ENCODE peak calls at places on chromosomes 13 and 19, in five cellular contexts. U is GM23338, D is hepatocyte, B is SK-N-SH, V is Karpas-422. R is an unnamed sample. For H3K9me2 and H3K4me1, the result is how much of the 10 kb centered on the place peaks cover.

GRCh38 chr19:7781157-7781556 is 18.1 kb downstream of the CLEC4M start:
- DNase-seq in U (peak), D (no peak), B (no peak), V (no peak), R (peak)

GRCh38 chr19:17997969-17998826 is 9.8 kb upstream of the ARRDC2 start:
- DNase-seq in U (peak), D (peak), B (no peak), V (peak), R (peak)

GRCh38 chr13:76769238-76769859 is 116.9 kb downstream of the KCTD12 start:
- DNase-seq in U (no peak), D (no peak), B (no peak), V (no peak), R (no peak)

GRCh38 chr13:113129480-113129879 is 6.9 kb downstream of the F10 start:
- DNase-seq in U (peak), D (no peak), B (no peak), V (no peak), R (no peak)

GRCh38 chr19:4583961-4584669 is 24.6 kb upstream of the SEMA6B start:
- DNase-seq in U (peak), D (no peak), B (peak), V (no peak), R (peak)

GRCh38 chr19:1064661-1065605 is 2.0 kb upstream of the ARHGAP45 start:
- DNase-seq in U (peak), D (peak), B (peak), V (peak), R (peak)

GRCh38 chr13:111280666-111281577 is 39.5 kb upstream of the TEX29 start:
- DNase-seq in U (no peak), D (no peak), B (no peak), V (no peak), R (no peak)

GRCh38 chr13:37869756-37870488 is at the start of gene TRPC4:
- DNase-seq in U (peak), D (peak), B (peak), V (no peak), R (peak)

GRCh38 chr13:46173656-46174055 is 8.3 kb downstream of the LCP1 start:
- DNase-seq in U (no peak), D (no peak), B (no peak), V (no peak), R (no peak)

GRCh38 chr19:12720296-12720695 is 3.4 kb downstream of the TNPO2 start:
- DNase-seq in U (no peak), D (no peak), B (no peak), V (no peak), R (no peak)
- H3K27ac ChIP-seq in U (peak), D (peak), B (peak), V (no peak), R (no peak)

GRCh38 chr13:44822291-44822690 is 167.0 kb downstream of the NUFIP1 start:
- DNase-seq in U (no peak), D (no peak), B (no peak), V (no peak), R (no peak)
- H3K9me2 ChIP-seq in U (under half), D (under half), B (under half), V (under half), R (under half)

DNA sequence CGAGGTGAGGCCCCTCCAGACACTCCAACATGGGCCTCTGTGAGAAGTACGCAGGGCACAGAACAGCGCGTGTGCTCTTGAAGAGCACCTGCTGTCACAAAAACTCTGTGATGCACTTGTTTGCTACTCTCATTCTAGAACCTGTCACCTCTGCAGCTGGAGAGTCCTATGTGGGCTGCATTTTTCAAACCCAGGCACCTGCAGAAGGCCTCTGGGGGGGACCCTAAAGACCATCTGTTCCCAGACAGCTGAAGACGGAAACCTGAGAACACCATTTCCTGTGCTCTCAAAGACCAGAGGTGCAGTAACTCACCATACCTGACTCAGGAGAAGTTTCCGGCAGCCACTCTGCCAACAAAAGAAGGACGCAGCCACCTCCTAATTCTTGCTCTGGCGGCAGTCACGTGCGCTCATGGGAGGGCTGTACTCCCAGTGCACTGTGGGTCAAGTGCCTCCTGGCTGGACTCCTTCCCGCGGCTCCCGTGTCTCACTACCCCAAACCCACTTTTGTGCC is 28.1 kb downstream of the RANBP3 start:
- DNase-seq in U (no peak), D (no peak), B (no peak), V (no peak), R (no peak)
- H3K4me1 ChIP-seq in U (half or more), D (half or more), B (half or more), V (half or more), R (under half)

DNA sequence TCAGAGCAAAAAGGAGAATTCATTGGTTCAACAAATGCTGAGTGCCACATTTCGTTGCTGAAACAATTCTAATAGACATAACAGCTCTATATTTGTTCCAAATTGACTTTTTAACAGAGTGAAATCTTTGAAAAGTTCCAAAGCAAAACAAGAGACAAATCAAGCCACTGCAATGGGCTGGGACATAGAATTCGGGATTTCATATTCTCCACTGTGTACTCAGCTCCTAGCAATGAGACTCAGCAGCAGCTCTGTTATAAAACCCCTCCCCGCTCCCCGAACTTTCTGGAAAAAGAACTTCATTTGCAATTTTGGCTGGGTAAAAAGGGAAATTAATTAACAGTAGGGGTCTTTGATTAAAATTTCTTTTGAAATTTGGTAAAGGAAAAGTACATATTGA is 11.3 kb downstream of the RFX2 start:
- DNase-seq in U (no peak), D (no peak), B (no peak), V (no peak), R (no peak)
- H3K27ac ChIP-seq in U (no peak), D (no peak), B (peak), V (no peak), R (no peak)

DNA sequence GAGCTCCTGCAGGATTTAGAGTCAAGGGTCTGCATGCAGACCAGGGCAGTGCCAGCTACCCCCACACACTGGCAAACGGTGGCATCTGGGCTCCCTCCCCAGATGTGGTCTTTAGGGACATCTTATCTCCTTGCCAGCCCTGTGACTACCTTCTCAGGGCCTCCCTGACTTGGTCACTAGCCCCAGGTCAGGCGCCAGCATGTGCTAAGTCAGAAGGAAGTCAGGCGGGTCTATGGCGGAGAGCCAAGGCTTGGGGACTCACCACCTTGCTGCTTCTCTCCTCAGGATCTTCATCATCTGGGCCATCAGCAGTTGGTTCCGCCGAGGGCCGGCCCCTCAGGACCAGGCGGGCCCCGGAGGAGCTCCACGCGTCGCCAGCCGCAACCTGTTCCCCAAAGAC is 17.6 kb downstream of the CLPTM1 start:
- DNase-seq in U (no peak), D (no peak), B (no peak), V (no peak), R (no peak)
- H3K9me2 ChIP-seq in U (under half), D (under half), B (under half), V (under half), R (under half)

GRCh38 chr13:33318037-33318436 is 32.5 kb upstream of the STARD13 start:
- DNase-seq in U (no peak), D (no peak), B (no peak), V (no peak), R (peak)
- H3K4me1 ChIP-seq in U (under half), D (under half), B (under half), V (under half), R (under half)

GRCh38 chr19:21020298-21021227 is at the start of gene ZNF430:
- DNase-seq in U (peak), D (peak), B (peak), V (peak), R (peak)

GRCh38 chr19:21028969-21029268 is 8.5 kb downstream of the ZNF430 start:
- DNase-seq in U (no peak), D (no peak), B (no peak), V (no peak), R (no peak)

GRCh38 chr19:21022996-21023395 is 2.5 kb downstream of the ZNF430 start:
- DNase-seq in U (no peak), D (peak), B (no peak), V (no peak), R (peak)

DNA sequence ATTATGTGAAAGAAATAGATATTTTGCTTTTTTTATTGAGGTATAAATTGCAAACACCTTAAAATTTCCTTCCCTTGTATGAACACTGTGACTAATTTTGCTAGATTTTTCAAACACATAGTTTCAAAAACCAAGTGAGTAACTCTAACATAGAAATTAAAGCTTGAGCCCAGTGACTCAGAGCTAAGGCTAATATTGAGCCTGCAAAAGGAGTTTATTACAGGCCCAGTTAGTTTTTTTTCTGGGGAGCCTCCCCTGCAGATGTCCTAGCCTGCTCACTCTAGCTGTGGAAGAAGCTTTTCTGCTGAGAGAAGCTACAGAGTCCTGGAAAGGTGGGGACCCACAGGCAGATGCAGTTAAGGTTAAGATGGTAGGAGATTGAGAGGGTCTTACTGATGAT is 3.4 kb downstream of the ZNF430 start:
- DNase-seq in U (no peak), D (peak), B (no peak), V (no peak), R (peak)
- H3K27ac ChIP-seq in U (peak), D (peak), B (no peak), V (no peak), R (peak)

R was measured in PC-3.